ENCODE peak calls at places on chromosome 1, in six cellular contexts. One of them, this sample, is unnamed.

GRCh38 chr1:165288301-165289120 is 68.0 kb downstream of the LMX1A start:
- DNase-seq in foreskin fibroblast: no peak
- DNase-seq in stimulated activated CD8-positive, alpha-beta memory T cell treated with anti-CD3 and anti-CD28 coated beads, Interleukin-7, amount 100 ng/mL, for 1 hour: no peak
- DNase-seq in hippocampal formation: no peak
- DNase-seq in neural crest cell: no peak
- DNase-seq in amygdala: no peak
- DNase-seq in this sample: no peak

GRCh38 chr1:181324797-181325616 is 158.3 kb upstream of the CACNA1E start:
- DNase-seq in foreskin fibroblast: no peak
- DNase-seq in stimulated activated CD8-positive, alpha-beta memory T cell treated with anti-CD3 and anti-CD28 coated beads, Interleukin-7, amount 100 ng/mL, for 1 hour: peak
- DNase-seq in hippocampal formation: no peak
- DNase-seq in neural crest cell: no peak
- DNase-seq in amygdala: no peak
- DNase-seq in this sample: peak

GRCh38 chr1:85372683-85373446 is 92.1 kb downstream of the DDAH1 start:
- DNase-seq in foreskin fibroblast: peak
- DNase-seq in stimulated activated CD8-positive, alpha-beta memory T cell treated with anti-CD3 and anti-CD28 coated beads, Interleukin-7, amount 100 ng/mL, for 1 hour: no peak
- DNase-seq in hippocampal formation: no peak
- DNase-seq in neural crest cell: no peak
- DNase-seq in amygdala: no peak
- DNase-seq in this sample: no peak

GRCh38 chr1:214451591-214451990 is 99.8 kb downstream of the PTPN14 start:
- DNase-seq in foreskin fibroblast: no peak
- DNase-seq in stimulated activated CD8-positive, alpha-beta memory T cell treated with anti-CD3 and anti-CD28 coated beads, Interleukin-7, amount 100 ng/mL, for 1 hour: no peak
- DNase-seq in hippocampal formation: no peak
- DNase-seq in neural crest cell: no peak
- DNase-seq in amygdala: no peak
- DNase-seq in this sample: no peak

GRCh38 chr1:3015744-3016143 is 5.5 kb upstream of the ACTRT2 start:
- DNase-seq in foreskin fibroblast: no peak
- DNase-seq in stimulated activated CD8-positive, alpha-beta memory T cell treated with anti-CD3 and anti-CD28 coated beads, Interleukin-7, amount 100 ng/mL, for 1 hour: no peak
- DNase-seq in hippocampal formation: no peak
- DNase-seq in neural crest cell: no peak
- DNase-seq in amygdala: no peak
- DNase-seq in this sample: no peak

GRCh38 chr1:185408675-185409270 is 91.7 kb upstream of the IVNS1ABP start:
- DNase-seq in foreskin fibroblast: no peak
- DNase-seq in stimulated activated CD8-positive, alpha-beta memory T cell treated with anti-CD3 and anti-CD28 coated beads, Interleukin-7, amount 100 ng/mL, for 1 hour: no peak
- DNase-seq in hippocampal formation: no peak
- DNase-seq in neural crest cell: no peak
- DNase-seq in amygdala: no peak
- DNase-seq in this sample: no peak

GRCh38 chr1:225318706-225319575 is 108.9 kb downstream of the LBR start:
- DNase-seq in foreskin fibroblast: peak
- DNase-seq in stimulated activated CD8-positive, alpha-beta memory T cell treated with anti-CD3 and anti-CD28 coated beads, Interleukin-7, amount 100 ng/mL, for 1 hour: no peak
- DNase-seq in hippocampal formation: peak
- DNase-seq in neural crest cell: peak
- DNase-seq in amygdala: no peak
- DNase-seq in this sample: no peak

GRCh38 chr1:204323887-204324286 is 35.8 kb downstream of the PLEKHA6 start:
- DNase-seq in foreskin fibroblast: peak
- DNase-seq in stimulated activated CD8-positive, alpha-beta memory T cell treated with anti-CD3 and anti-CD28 coated beads, Interleukin-7, amount 100 ng/mL, for 1 hour: no peak
- DNase-seq in hippocampal formation: no peak
- DNase-seq in neural crest cell: no peak
- DNase-seq in amygdala: no peak
- DNase-seq in this sample: no peak

GRCh38 chr1:15139654-15140350 is 13.7 kb upstream of the TMEM51 start:
- DNase-seq in foreskin fibroblast: no peak
- DNase-seq in stimulated activated CD8-positive, alpha-beta memory T cell treated with anti-CD3 and anti-CD28 coated beads, Interleukin-7, amount 100 ng/mL, for 1 hour: no peak
- DNase-seq in hippocampal formation: no peak
- DNase-seq in neural crest cell: peak
- DNase-seq in amygdala: no peak
- DNase-seq in this sample: no peak

GRCh38 chr1:29639741-29640427 is 403.6 kb downstream of the PTPRU start:
- DNase-seq in foreskin fibroblast: peak
- DNase-seq in stimulated activated CD8-positive, alpha-beta memory T cell treated with anti-CD3 and anti-CD28 coated beads, Interleukin-7, amount 100 ng/mL, for 1 hour: no peak
- DNase-seq in hippocampal formation: no peak
- DNase-seq in neural crest cell: no peak
- DNase-seq in amygdala: no peak
- DNase-seq in this sample: no peak

GRCh38 chr1:156157974-156158373 is 4.6 kb downstream of the SEMA4A start:
- DNase-seq in foreskin fibroblast: no peak
- DNase-seq in stimulated activated CD8-positive, alpha-beta memory T cell treated with anti-CD3 and anti-CD28 coated beads, Interleukin-7, amount 100 ng/mL, for 1 hour: no peak
- DNase-seq in hippocampal formation: no peak
- DNase-seq in neural crest cell: no peak
- DNase-seq in amygdala: no peak
- DNase-seq in this sample: no peak

GRCh38 chr1:58786927-58787245 is 3.0 kb upstream of the JUN start:
- DNase-seq in foreskin fibroblast: no peak
- DNase-seq in stimulated activated CD8-positive, alpha-beta memory T cell treated with anti-CD3 and anti-CD28 coated beads, Interleukin-7, amount 100 ng/mL, for 1 hour: no peak
- DNase-seq in hippocampal formation: no peak
- DNase-seq in neural crest cell: no peak
- DNase-seq in amygdala: no peak
- DNase-seq in this sample: no peak

GRCh38 chr1:14366361-14367018 is 232.0 kb upstream of the KAZN start:
- DNase-seq in foreskin fibroblast: no peak
- DNase-seq in stimulated activated CD8-positive, alpha-beta memory T cell treated with anti-CD3 and anti-CD28 coated beads, Interleukin-7, amount 100 ng/mL, for 1 hour: no peak
- DNase-seq in hippocampal formation: no peak
- DNase-seq in neural crest cell: peak
- DNase-seq in amygdala: no peak
- DNase-seq in this sample: peak

GRCh38 chr1:217660353-217661062 is 29.4 kb downstream of the SPATA17 start:
- DNase-seq in foreskin fibroblast: peak
- DNase-seq in stimulated activated CD8-positive, alpha-beta memory T cell treated with anti-CD3 and anti-CD28 coated beads, Interleukin-7, amount 100 ng/mL, for 1 hour: no peak
- DNase-seq in hippocampal formation: peak
- DNase-seq in neural crest cell: no peak
- DNase-seq in amygdala: no peak
- DNase-seq in this sample: no peak

GRCh38 chr1:7401814-7402547 is 369.1 kb upstream of the VAMP3 start:
- DNase-seq in foreskin fibroblast: peak
- DNase-seq in stimulated activated CD8-positive, alpha-beta memory T cell treated with anti-CD3 and anti-CD28 coated beads, Interleukin-7, amount 100 ng/mL, for 1 hour: no peak
- DNase-seq in hippocampal formation: no peak
- DNase-seq in neural crest cell: peak
- DNase-seq in amygdala: no peak
- DNase-seq in this sample: no peak

GRCh38 chr1:22030473-22030872 is 22.0 kb upstream of the CDC42 start:
- DNase-seq in foreskin fibroblast: no peak
- DNase-seq in stimulated activated CD8-positive, alpha-beta memory T cell treated with anti-CD3 and anti-CD28 coated beads, Interleukin-7, amount 100 ng/mL, for 1 hour: no peak
- DNase-seq in hippocampal formation: no peak
- DNase-seq in neural crest cell: no peak
- DNase-seq in amygdala: no peak
- DNase-seq in this sample: no peak

GRCh38 chr1:201713093-201713810 is 115.7 kb upstream of the IPO9 start:
- DNase-seq in foreskin fibroblast: peak
- DNase-seq in stimulated activated CD8-positive, alpha-beta memory T cell treated with anti-CD3 and anti-CD28 coated beads, Interleukin-7, amount 100 ng/mL, for 1 hour: no peak
- DNase-seq in hippocampal formation: peak
- DNase-seq in neural crest cell: no peak
- DNase-seq in amygdala: peak
- DNase-seq in this sample: peak

GRCh38 chr1:70978623-70979022 is 69.0 kb downstream of the PTGER3 start:
- DNase-seq in foreskin fibroblast: no peak
- DNase-seq in stimulated activated CD8-positive, alpha-beta memory T cell treated with anti-CD3 and anti-CD28 coated beads, Interleukin-7, amount 100 ng/mL, for 1 hour: no peak
- DNase-seq in hippocampal formation: no peak
- DNase-seq in neural crest cell: no peak
- DNase-seq in amygdala: peak
- DNase-seq in this sample: no peak

GRCh38 chr1:242426271-242426905 is 98.1 kb downstream of the PLD5 start:
- DNase-seq in foreskin fibroblast: no peak
- DNase-seq in stimulated activated CD8-positive, alpha-beta memory T cell treated with anti-CD3 and anti-CD28 coated beads, Interleukin-7, amount 100 ng/mL, for 1 hour: no peak
- DNase-seq in hippocampal formation: no peak
- DNase-seq in neural crest cell: no peak
- DNase-seq in amygdala: no peak
- DNase-seq in this sample: no peak

GRCh38 chr1:211625040-211625439 is 46.1 kb upstream of the SLC30A1 start:
- DNase-seq in foreskin fibroblast: no peak
- DNase-seq in stimulated activated CD8-positive, alpha-beta memory T cell treated with anti-CD3 and anti-CD28 coated beads, Interleukin-7, amount 100 ng/mL, for 1 hour: no peak
- DNase-seq in hippocampal formation: no peak
- DNase-seq in neural crest cell: no peak
- DNase-seq in amygdala: no peak
- DNase-seq in this sample: no peak

GRCh38 chr1:39692152-39693064 is 1.2 kb upstream of the HPCAL4 start:
- DNase-seq in foreskin fibroblast: no peak
- DNase-seq in stimulated activated CD8-positive, alpha-beta memory T cell treated with anti-CD3 and anti-CD28 coated beads, Interleukin-7, amount 100 ng/mL, for 1 hour: no peak
- DNase-seq in hippocampal formation: no peak
- DNase-seq in neural crest cell: no peak
- DNase-seq in amygdala: no peak
- DNase-seq in this sample: no peak

GRCh38 chr1:69585666-69586065 is 17.9 kb downstream of the LRRC7 start:
- DNase-seq in foreskin fibroblast: no peak
- DNase-seq in stimulated activated CD8-positive, alpha-beta memory T cell treated with anti-CD3 and anti-CD28 coated beads, Interleukin-7, amount 100 ng/mL, for 1 hour: no peak
- DNase-seq in hippocampal formation: no peak
- DNase-seq in neural crest cell: no peak
- DNase-seq in amygdala: no peak
- DNase-seq in this sample: no peak

GRCh38 chr1:47579809-47580208 is 142.0 kb downstream of the FOXD2 start:
- DNase-seq in foreskin fibroblast: no peak
- DNase-seq in stimulated activated CD8-positive, alpha-beta memory T cell treated with anti-CD3 and anti-CD28 coated beads, Interleukin-7, amount 100 ng/mL, for 1 hour: no peak
- DNase-seq in hippocampal formation: no peak
- DNase-seq in neural crest cell: no peak
- DNase-seq in amygdala: no peak
- DNase-seq in this sample: no peak

GRCh38 chr1:35557118-35557610 is at the start of gene KIAA0319L:
- DNase-seq in foreskin fibroblast: no peak
- DNase-seq in stimulated activated CD8-positive, alpha-beta memory T cell treated with anti-CD3 and anti-CD28 coated beads, Interleukin-7, amount 100 ng/mL, for 1 hour: no peak
- DNase-seq in hippocampal formation: peak
- DNase-seq in neural crest cell: peak
- DNase-seq in amygdala: peak
- DNase-seq in this sample: peak

GRCh38 chr1:228265167-228265566 is 57.3 kb downstream of the OBSCN start:
- DNase-seq in foreskin fibroblast: no peak
- DNase-seq in stimulated activated CD8-positive, alpha-beta memory T cell treated with anti-CD3 and anti-CD28 coated beads, Interleukin-7, amount 100 ng/mL, for 1 hour: no peak
- DNase-seq in hippocampal formation: no peak
- DNase-seq in neural crest cell: no peak
- DNase-seq in amygdala: no peak
- DNase-seq in this sample: no peak

GRCh38 chr1:203290261-203291089 is 14.8 kb upstream of the BTG2 start:
- DNase-seq in foreskin fibroblast: no peak
- DNase-seq in stimulated activated CD8-positive, alpha-beta memory T cell treated with anti-CD3 and anti-CD28 coated beads, Interleukin-7, amount 100 ng/mL, for 1 hour: peak
- DNase-seq in hippocampal formation: peak
- DNase-seq in neural crest cell: peak
- DNase-seq in amygdala: peak
- DNase-seq in this sample: peak

GRCh38 chr1:119829636-119830035 is 18.4 kb upstream of the REG4 start:
- DNase-seq in foreskin fibroblast: no peak
- DNase-seq in stimulated activated CD8-positive, alpha-beta memory T cell treated with anti-CD3 and anti-CD28 coated beads, Interleukin-7, amount 100 ng/mL, for 1 hour: no peak
- DNase-seq in hippocampal formation: no peak
- DNase-seq in neural crest cell: no peak
- DNase-seq in amygdala: no peak
- DNase-seq in this sample: peak

GRCh38 chr1:63980706-63981407 is 207.0 kb downstream of the ROR1 start:
- DNase-seq in foreskin fibroblast: no peak
- DNase-seq in stimulated activated CD8-positive, alpha-beta memory T cell treated with anti-CD3 and anti-CD28 coated beads, Interleukin-7, amount 100 ng/mL, for 1 hour: no peak
- DNase-seq in hippocampal formation: no peak
- DNase-seq in neural crest cell: no peak
- DNase-seq in amygdala: no peak
- DNase-seq in this sample: no peak

GRCh38 chr1:205365945-205366463 is 9.3 kb upstream of the KLHDC8A start:
- DNase-seq in foreskin fibroblast: no peak
- DNase-seq in stimulated activated CD8-positive, alpha-beta memory T cell treated with anti-CD3 and anti-CD28 coated beads, Interleukin-7, amount 100 ng/mL, for 1 hour: no peak
- DNase-seq in hippocampal formation: no peak
- DNase-seq in neural crest cell: no peak
- DNase-seq in amygdala: no peak
- DNase-seq in this sample: no peak

GRCh38 chr1:8496473-8496872 is 178.6 kb downstream of the SLC45A1 start:
- DNase-seq in foreskin fibroblast: no peak
- DNase-seq in stimulated activated CD8-positive, alpha-beta memory T cell treated with anti-CD3 and anti-CD28 coated beads, Interleukin-7, amount 100 ng/mL, for 1 hour: no peak
- DNase-seq in hippocampal formation: no peak
- DNase-seq in neural crest cell: no peak
- DNase-seq in amygdala: no peak
- DNase-seq in this sample: no peak

GRCh38 chr1:64564891-64565290 is 95.0 kb downstream of the CACHD1 start:
- DNase-seq in foreskin fibroblast: no peak
- DNase-seq in stimulated activated CD8-positive, alpha-beta memory T cell treated with anti-CD3 and anti-CD28 coated beads, Interleukin-7, amount 100 ng/mL, for 1 hour: no peak
- DNase-seq in hippocampal formation: no peak
- DNase-seq in neural crest cell: no peak
- DNase-seq in amygdala: no peak
- DNase-seq in this sample: no peak

GRCh38 chr1:190479537-190479936 is 1.9 kb upstream of the BRINP3 start:
- DNase-seq in foreskin fibroblast: no peak
- DNase-seq in stimulated activated CD8-positive, alpha-beta memory T cell treated with anti-CD3 and anti-CD28 coated beads, Interleukin-7, amount 100 ng/mL, for 1 hour: no peak
- DNase-seq in hippocampal formation: no peak
- DNase-seq in neural crest cell: no peak
- DNase-seq in amygdala: no peak
- DNase-seq in this sample: no peak

GRCh38 chr1:39782103-39782502 is 6.6 kb downstream of the BMP8B start:
- DNase-seq in foreskin fibroblast: no peak
- DNase-seq in stimulated activated CD8-positive, alpha-beta memory T cell treated with anti-CD3 and anti-CD28 coated beads, Interleukin-7, amount 100 ng/mL, for 1 hour: no peak
- DNase-seq in hippocampal formation: no peak
- DNase-seq in neural crest cell: no peak
- DNase-seq in amygdala: no peak
- DNase-seq in this sample: no peak

GRCh38 chr1:58406296-58407071 is 140.0 kb downstream of the OMA1 start:
- DNase-seq in foreskin fibroblast: no peak
- DNase-seq in stimulated activated CD8-positive, alpha-beta memory T cell treated with anti-CD3 and anti-CD28 coated beads, Interleukin-7, amount 100 ng/mL, for 1 hour: no peak
- DNase-seq in hippocampal formation: no peak
- DNase-seq in neural crest cell: no peak
- DNase-seq in amygdala: no peak
- DNase-seq in this sample: no peak

GRCh38 chr1:163054056-163054706 is 15.0 kb upstream of the RGS4 start:
- DNase-seq in foreskin fibroblast: no peak
- DNase-seq in stimulated activated CD8-positive, alpha-beta memory T cell treated with anti-CD3 and anti-CD28 coated beads, Interleukin-7, amount 100 ng/mL, for 1 hour: no peak
- DNase-seq in hippocampal formation: no peak
- DNase-seq in neural crest cell: no peak
- DNase-seq in amygdala: no peak
- DNase-seq in this sample: no peak

GRCh38 chr1:27650527-27651175 is 15.7 kb upstream of the FGR start:
- DNase-seq in foreskin fibroblast: no peak
- DNase-seq in stimulated activated CD8-positive, alpha-beta memory T cell treated with anti-CD3 and anti-CD28 coated beads, Interleukin-7, amount 100 ng/mL, for 1 hour: no peak
- DNase-seq in hippocampal formation: no peak
- DNase-seq in neural crest cell: no peak
- DNase-seq in amygdala: no peak
- DNase-seq in this sample: peak

GRCh38 chr1:193211539-193211938 is 25.1 kb upstream of the B3GALT2 start:
- DNase-seq in foreskin fibroblast: peak
- DNase-seq in stimulated activated CD8-positive, alpha-beta memory T cell treated with anti-CD3 and anti-CD28 coated beads, Interleukin-7, amount 100 ng/mL, for 1 hour: no peak
- DNase-seq in hippocampal formation: no peak
- DNase-seq in neural crest cell: no peak
- DNase-seq in amygdala: no peak
- DNase-seq in this sample: no peak

GRCh38 chr1:204286323-204286714 is 72.5 kb upstream of the GOLT1A start:
- DNase-seq in foreskin fibroblast: no peak
- DNase-seq in stimulated activated CD8-positive, alpha-beta memory T cell treated with anti-CD3 and anti-CD28 coated beads, Interleukin-7, amount 100 ng/mL, for 1 hour: no peak
- DNase-seq in hippocampal formation: no peak
- DNase-seq in neural crest cell: no peak
- DNase-seq in amygdala: no peak
- DNase-seq in this sample: no peak

GRCh38 chr1:161737625-161738024 is 12.0 kb upstream of the DUSP12 start:
- DNase-seq in foreskin fibroblast: no peak
- DNase-seq in stimulated activated CD8-positive, alpha-beta memory T cell treated with anti-CD3 and anti-CD28 coated beads, Interleukin-7, amount 100 ng/mL, for 1 hour: no peak
- DNase-seq in hippocampal formation: no peak
- DNase-seq in neural crest cell: no peak
- DNase-seq in amygdala: no peak
- DNase-seq in this sample: no peak

GRCh38 chr1:81237531-81238528 is 562.9 kb upstream of the ADGRL2 start:
- DNase-seq in foreskin fibroblast: no peak
- DNase-seq in stimulated activated CD8-positive, alpha-beta memory T cell treated with anti-CD3 and anti-CD28 coated beads, Interleukin-7, amount 100 ng/mL, for 1 hour: no peak
- DNase-seq in hippocampal formation: no peak
- DNase-seq in neural crest cell: no peak
- DNase-seq in amygdala: no peak
- DNase-seq in this sample: no peak